ENCODE peak calls at places on chromosomes 3 and 15, in six cellular contexts. One of them, this sample, is unnamed.
A peak's percentile ranks its signal among the peaks of the same experiment; 100 is the strongest.

GRCh38 chr15:65373163-65373651 is 4.6 kb downstream of the IGDCC3 start:
- DNase-seq in astrocyte of the spinal cord: no peak
- DNase-seq in brain microvascular endothelial cell: no peak
- DNase-seq in neural progenitor cell: peak; percentile 56
- DNase-seq in breast epithelium: no peak
- DNase-seq in sigmoid colon: no peak
- DNase-seq in this sample: no peak

GRCh38 chr15:52789601-52790165 is 453 bp downstream of the ONECUT1 start:
- DNase-seq in sigmoid colon: no peak
- DNase-seq in astrocyte of the spinal cord: peak; percentile 14
- DNase-seq in brain microvascular endothelial cell: no peak
- DNase-seq in neural progenitor cell: peak; percentile 64
- DNase-seq in breast epithelium: no peak
- DNase-seq in this sample: peak; percentile 28

GRCh38 chr15:45678459-45679178 is 43.8 kb downstream of the SQOR start:
- DNase-seq in brain microvascular endothelial cell: no peak
- DNase-seq in astrocyte of the spinal cord: no peak
- DNase-seq in neural progenitor cell: no peak
- DNase-seq in sigmoid colon: no peak
- DNase-seq in breast epithelium: no peak
- DNase-seq in this sample: peak; percentile 57

GRCh38 chr3:53036063-53036619 is 9.7 kb downstream of the SFMBT1 start:
- DNase-seq in brain microvascular endothelial cell: no peak
- DNase-seq in neural progenitor cell: no peak
- DNase-seq in astrocyte of the spinal cord: no peak
- DNase-seq in sigmoid colon: no peak
- DNase-seq in breast epithelium: no peak
- DNase-seq in this sample: no peak

GRCh38 chr15:64423970-64424369 is 36.3 kb downstream of the TRIP4 start:
- DNase-seq in breast epithelium: no peak
- DNase-seq in astrocyte of the spinal cord: no peak
- DNase-seq in neural progenitor cell: no peak
- DNase-seq in sigmoid colon: no peak
- DNase-seq in brain microvascular endothelial cell: no peak
- DNase-seq in this sample: no peak

GRCh38 chr15:90769375-90769774 is 52.2 kb downstream of the BLM start:
- DNase-seq in astrocyte of the spinal cord: no peak
- DNase-seq in brain microvascular endothelial cell: no peak
- DNase-seq in sigmoid colon: no peak
- DNase-seq in breast epithelium: no peak
- DNase-seq in neural progenitor cell: no peak
- DNase-seq in this sample: no peak

GRCh38 chr15:90619468-90619867 is 89.7 kb downstream of the CRTC3 start:
- DNase-seq in neural progenitor cell: no peak
- DNase-seq in sigmoid colon: no peak
- DNase-seq in breast epithelium: no peak
- DNase-seq in brain microvascular endothelial cell: no peak
- DNase-seq in astrocyte of the spinal cord: no peak
- DNase-seq in this sample: no peak

GRCh38 chr15:28112101-28112760 is 13.1 kb upstream of the OCA2 start:
- DNase-seq in astrocyte of the spinal cord: no peak
- DNase-seq in sigmoid colon: peak; percentile 52
- DNase-seq in breast epithelium: no peak
- DNase-seq in neural progenitor cell: no peak
- DNase-seq in brain microvascular endothelial cell: no peak
- DNase-seq in this sample: no peak

GRCh38 chr3:185270262-185270955 is 16.6 kb upstream of the EHHADH start:
- DNase-seq in neural progenitor cell: peak; percentile 64
- DNase-seq in breast epithelium: no peak
- DNase-seq in astrocyte of the spinal cord: peak; percentile 26
- DNase-seq in brain microvascular endothelial cell: peak; percentile 41
- DNase-seq in sigmoid colon: no peak
- DNase-seq in this sample: peak; percentile 27

GRCh38 chr3:17431004-17431403 is 311.4 kb downstream of the TBC1D5 start:
- DNase-seq in neural progenitor cell: no peak
- DNase-seq in sigmoid colon: no peak
- DNase-seq in astrocyte of the spinal cord: peak; percentile 51
- DNase-seq in brain microvascular endothelial cell: no peak
- DNase-seq in breast epithelium: no peak
- DNase-seq in this sample: no peak

GRCh38 chr15:31302778-31303433 is 23.7 kb upstream of the KLF13 start:
- DNase-seq in sigmoid colon: peak; percentile 56
- DNase-seq in breast epithelium: no peak
- DNase-seq in brain microvascular endothelial cell: no peak
- DNase-seq in astrocyte of the spinal cord: no peak
- DNase-seq in neural progenitor cell: peak; percentile 77
- DNase-seq in this sample: no peak

GRCh38 chr3:161254861-161255260 is 33.8 kb downstream of the NMD3 start:
- DNase-seq in brain microvascular endothelial cell: no peak
- DNase-seq in astrocyte of the spinal cord: no peak
- DNase-seq in neural progenitor cell: no peak
- DNase-seq in breast epithelium: no peak
- DNase-seq in sigmoid colon: no peak
- DNase-seq in this sample: no peak

GRCh38 chr3:49859576-49860305 is 3.4 kb upstream of the TRAIP start:
- DNase-seq in breast epithelium: no peak
- DNase-seq in sigmoid colon: no peak
- DNase-seq in brain microvascular endothelial cell: no peak
- DNase-seq in neural progenitor cell: no peak
- DNase-seq in astrocyte of the spinal cord: no peak
- DNase-seq in this sample: no peak

GRCh38 chr3:49856181-49857005 is at the start of gene TRAIP:
- DNase-seq in breast epithelium: peak; percentile 89
- DNase-seq in sigmoid colon: peak; percentile 97
- DNase-seq in brain microvascular endothelial cell: peak; percentile 89
- DNase-seq in astrocyte of the spinal cord: peak; percentile 90
- DNase-seq in neural progenitor cell: peak; percentile 98
- DNase-seq in this sample: peak; percentile 97

DNA sequence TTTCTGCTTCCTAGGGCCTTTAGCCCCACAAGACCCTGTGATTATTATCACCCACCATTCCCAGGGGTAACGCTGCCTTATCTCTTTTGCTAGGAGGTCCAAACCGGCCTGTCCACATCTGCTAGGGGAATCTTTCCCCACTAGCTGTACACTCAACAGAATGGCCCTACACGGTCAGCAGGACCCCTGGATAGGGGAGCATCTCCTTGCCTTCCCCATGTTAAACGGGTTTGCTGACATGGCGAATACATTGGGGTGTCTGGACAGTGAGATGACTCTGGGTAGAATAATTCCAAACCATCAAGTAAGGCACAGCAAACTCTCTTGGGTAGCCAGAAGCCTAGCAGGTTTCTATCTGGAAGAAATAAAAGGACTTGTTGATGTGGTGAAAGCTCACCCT is 702 bp downstream of the TRAIP start:
- DNase-seq in breast epithelium: no peak
- DNase-seq in brain microvascular endothelial cell: no peak
- DNase-seq in sigmoid colon: no peak
- DNase-seq in neural progenitor cell: no peak
- DNase-seq in astrocyte of the spinal cord: no peak
- DNase-seq in this sample: no peak
- H3K4me3 ChIP-seq in breast epithelium: peak overlapping the region; percentile 75
- H3K4me3 ChIP-seq in brain microvascular endothelial cell: peak overlapping the region; percentile 78
- H3K4me3 ChIP-seq in sigmoid colon: peak overlapping the region; percentile 57
- H3K4me3 ChIP-seq in neural progenitor cell: peak overlapping the region; percentile 75
- H3K4me3 ChIP-seq in astrocyte of the spinal cord: peak overlapping the region; percentile 64
- H3K4me3 ChIP-seq in this sample: peak overlapping the region; percentile 72

GRCh38 chr3:95705786-95706418 is 1108.5 kb upstream of the EPHA6 start:
- DNase-seq in breast epithelium: no peak
- DNase-seq in neural progenitor cell: no peak
- DNase-seq in sigmoid colon: no peak
- DNase-seq in astrocyte of the spinal cord: no peak
- DNase-seq in brain microvascular endothelial cell: no peak
- DNase-seq in this sample: no peak

GRCh38 chr3:95715137-95715536 is 1099.3 kb upstream of the EPHA6 start:
- DNase-seq in brain microvascular endothelial cell: no peak
- DNase-seq in neural progenitor cell: no peak
- DNase-seq in sigmoid colon: no peak
- DNase-seq in breast epithelium: no peak
- DNase-seq in astrocyte of the spinal cord: no peak
- DNase-seq in this sample: no peak

GRCh38 chr3:95717048-95717447 is 1097.3 kb upstream of the EPHA6 start:
- DNase-seq in sigmoid colon: no peak
- DNase-seq in astrocyte of the spinal cord: no peak
- DNase-seq in breast epithelium: no peak
- DNase-seq in brain microvascular endothelial cell: no peak
- DNase-seq in neural progenitor cell: no peak
- DNase-seq in this sample: no peak

GRCh38 chr3:95707268-95707667 is 1107.1 kb upstream of the EPHA6 start:
- DNase-seq in neural progenitor cell: no peak
- DNase-seq in astrocyte of the spinal cord: no peak
- DNase-seq in brain microvascular endothelial cell: no peak
- DNase-seq in sigmoid colon: no peak
- DNase-seq in breast epithelium: no peak
- DNase-seq in this sample: no peak

GRCh38 chr3:95711789-95712188 is 1102.6 kb upstream of the EPHA6 start:
- DNase-seq in neural progenitor cell: no peak
- DNase-seq in sigmoid colon: no peak
- DNase-seq in breast epithelium: no peak
- DNase-seq in astrocyte of the spinal cord: no peak
- DNase-seq in brain microvascular endothelial cell: no peak
- DNase-seq in this sample: no peak
- TF ChIP-seq CTCF in neural progenitor cell: no peak
- TF ChIP-seq CTCF in sigmoid colon: no peak
- TF ChIP-seq CTCF in breast epithelium: no peak
- TF ChIP-seq CTCF in astrocyte of the spinal cord: no peak
- TF ChIP-seq CTCF in brain microvascular endothelial cell: no peak
- TF ChIP-seq CTCF in this sample: no peak

GRCh38 chr3:128554100-128554464 is 61.1 kb upstream of the GATA2 start:
- DNase-seq in neural progenitor cell: no peak
- DNase-seq in astrocyte of the spinal cord: peak; percentile 72
- DNase-seq in brain microvascular endothelial cell: peak; percentile 56
- DNase-seq in breast epithelium: no peak
- DNase-seq in sigmoid colon: peak; percentile 50
- DNase-seq in this sample: no peak

GRCh38 chr3:128556384-128556783 is 63.4 kb upstream of the GATA2 start:
- DNase-seq in breast epithelium: no peak
- DNase-seq in sigmoid colon: peak; percentile 34
- DNase-seq in brain microvascular endothelial cell: no peak
- DNase-seq in astrocyte of the spinal cord: no peak
- DNase-seq in neural progenitor cell: no peak
- DNase-seq in this sample: no peak

GRCh38 chr3:128555881-128556280 is 62.9 kb upstream of the GATA2 start:
- DNase-seq in breast epithelium: no peak
- DNase-seq in astrocyte of the spinal cord: no peak
- DNase-seq in brain microvascular endothelial cell: no peak
- DNase-seq in sigmoid colon: no peak
- DNase-seq in neural progenitor cell: no peak
- DNase-seq in this sample: no peak

GRCh38 chr3:128554465-128555097 is 61.6 kb upstream of the GATA2 start:
- DNase-seq in brain microvascular endothelial cell: no peak
- DNase-seq in sigmoid colon: peak; percentile 59
- DNase-seq in breast epithelium: no peak
- DNase-seq in neural progenitor cell: no peak
- DNase-seq in astrocyte of the spinal cord: no peak
- DNase-seq in this sample: no peak

DNA sequence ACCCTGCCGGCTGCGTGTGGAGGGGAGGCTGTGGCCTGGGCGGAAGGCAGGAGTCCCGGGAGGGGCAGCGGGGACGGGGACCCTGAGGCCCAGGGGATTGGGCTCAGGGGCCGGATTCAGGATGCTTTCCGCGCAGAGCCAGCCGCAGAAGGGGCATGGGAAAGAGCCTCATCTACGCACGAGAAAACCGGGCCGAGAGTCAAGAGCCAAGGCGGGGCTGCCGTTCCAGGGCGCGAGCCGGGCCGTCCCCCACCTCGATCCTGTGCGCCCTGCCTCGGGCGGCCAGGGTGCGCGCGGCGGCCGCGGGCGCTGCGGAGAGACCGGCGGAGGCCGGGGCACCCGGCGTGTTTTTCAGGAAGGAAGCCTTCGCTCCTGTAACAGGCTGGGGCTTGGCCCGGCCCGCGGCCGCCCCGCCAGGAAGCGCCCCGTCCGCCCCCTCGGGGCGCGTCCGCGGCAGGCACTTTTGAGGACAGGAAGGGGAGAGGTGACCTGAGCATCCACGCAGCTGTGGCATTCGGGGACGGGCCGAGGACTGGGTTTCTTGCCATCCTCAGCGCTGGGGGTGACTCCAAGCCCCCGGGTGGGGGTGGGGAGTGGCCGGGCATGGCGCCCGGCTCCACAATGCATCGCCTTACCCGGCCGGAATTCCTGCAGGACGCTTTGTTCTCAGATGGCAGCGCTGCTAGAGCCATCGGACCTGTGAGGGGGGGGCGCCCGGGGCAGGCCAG is 62.3 kb upstream of the GATA2 start:
- DNase-seq in breast epithelium: no peak
- DNase-seq in brain microvascular endothelial cell: no peak
- DNase-seq in astrocyte of the spinal cord: no peak
- DNase-seq in neural progenitor cell: peak; percentile 43
- DNase-seq in sigmoid colon: peak; percentile 68
- DNase-seq in this sample: no peak
- H3K4me3 ChIP-seq in breast epithelium: peak overlapping the region; percentile 55
- H3K4me3 ChIP-seq in brain microvascular endothelial cell: peak overlapping the region; percentile 9
- H3K4me3 ChIP-seq in astrocyte of the spinal cord: no peak overlapping the region
- H3K4me3 ChIP-seq in neural progenitor cell: peak overlapping the region; percentile 34
- H3K4me3 ChIP-seq in sigmoid colon: no peak overlapping the region
- H3K4me3 ChIP-seq in this sample: no peak overlapping the region

GRCh38 chr3:9933561-9934234 is at the start of gene CRELD1:
- DNase-seq in sigmoid colon: peak; percentile 98
- DNase-seq in astrocyte of the spinal cord: peak; percentile 92
- DNase-seq in breast epithelium: peak; percentile 96
- DNase-seq in neural progenitor cell: peak; percentile 96
- DNase-seq in brain microvascular endothelial cell: peak; percentile 95
- DNase-seq in this sample: peak; percentile 97

GRCh38 chr3:9932535-9932842 is 1.1 kb upstream of the CRELD1 start:
- DNase-seq in astrocyte of the spinal cord: no peak
- DNase-seq in brain microvascular endothelial cell: no peak
- DNase-seq in neural progenitor cell: no peak
- DNase-seq in breast epithelium: no peak
- DNase-seq in sigmoid colon: no peak
- DNase-seq in this sample: no peak

GRCh38 chr3:9928158-9928557 is 5.5 kb upstream of the CRELD1 start:
- DNase-seq in breast epithelium: no peak
- DNase-seq in sigmoid colon: no peak
- DNase-seq in neural progenitor cell: no peak
- DNase-seq in brain microvascular endothelial cell: no peak
- DNase-seq in astrocyte of the spinal cord: no peak
- DNase-seq in this sample: no peak

GRCh38 chr3:9932843-9933560 is 632 bp upstream of the CRELD1 start:
- DNase-seq in neural progenitor cell: peak; percentile 90
- DNase-seq in astrocyte of the spinal cord: peak; percentile 80
- DNase-seq in breast epithelium: peak; percentile 84
- DNase-seq in sigmoid colon: peak; percentile 95
- DNase-seq in brain microvascular endothelial cell: peak; percentile 82
- DNase-seq in this sample: peak; percentile 92

DNA sequence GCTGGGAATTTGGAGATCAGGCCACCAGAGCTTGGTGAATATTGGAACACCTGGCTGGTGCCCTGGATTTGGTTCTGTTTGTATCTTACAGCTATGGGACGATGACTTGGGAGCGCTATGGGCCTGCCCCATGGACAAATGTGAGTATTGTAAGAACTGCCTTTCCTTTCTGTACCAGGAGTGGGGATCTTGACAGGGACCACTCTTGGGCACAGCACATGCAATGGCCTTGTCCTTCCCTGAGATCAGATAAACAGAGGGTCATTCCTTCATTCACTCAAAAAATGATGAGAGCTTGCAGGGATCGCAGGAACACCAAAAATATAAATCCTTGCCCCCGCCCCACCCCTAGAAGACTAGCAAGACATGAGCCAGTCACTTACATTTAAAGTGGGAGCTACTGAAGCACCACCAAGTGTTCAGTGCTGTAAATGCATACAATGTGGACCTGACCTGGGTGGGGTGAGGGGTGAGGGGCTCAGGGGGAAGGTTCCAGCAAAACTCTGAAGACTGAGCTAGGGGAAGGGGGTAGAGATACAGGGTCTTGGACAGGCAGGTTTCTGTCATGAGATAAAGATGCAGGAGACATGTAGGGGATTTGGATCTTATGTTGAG is 2.7 kb upstream of the CRELD1 start:
- DNase-seq in sigmoid colon: no peak
- DNase-seq in neural progenitor cell: no peak
- DNase-seq in brain microvascular endothelial cell: no peak
- DNase-seq in breast epithelium: no peak
- DNase-seq in astrocyte of the spinal cord: no peak
- DNase-seq in this sample: peak; percentile 37
- TF ChIP-seq CTCF in sigmoid colon: no peak
- TF ChIP-seq CTCF in neural progenitor cell: no peak
- TF ChIP-seq CTCF in brain microvascular endothelial cell: peak; percentile 33
- TF ChIP-seq CTCF in breast epithelium: no peak
- TF ChIP-seq CTCF in astrocyte of the spinal cord: peak; percentile 5
- TF ChIP-seq CTCF in this sample: no peak

This sample was measured in foreskin fibroblast.